ENCODE peak calls at places on chromosome 14, in eight cellular contexts. F is adrenal gland; A is cardiac muscle cell; X is CD8-positive, alpha-beta T cell; G is CD8-positive, alpha-beta memory T cell; M is tibial artery; H is fibroblast of lung; Q is CD4-positive, alpha-beta T cell. B is an unnamed sample.

GRCh38 chr14:31842905-31843304 is 234.2 kb upstream of the ARHGAP5 start:
- DNase-seq in A (peak; percentile 44), H (peak; percentile 25), G (no peak), F (no peak), Q (no peak), X (no peak), M (no peak), B (no peak)

GRCh38 chr14:102805941-102806340 is 28.7 kb downstream of the TRAF3 start:
- DNase-seq in A (no peak), F (no peak), G (no peak), M (peak; percentile 16), H (no peak), Q (no peak), X (no peak), B (no peak)

GRCh38 chr14:68309121-68309520 is 483.7 kb downstream of the ZFP36L1 start:
- DNase-seq in F (no peak), A (no peak), Q (no peak), H (peak; percentile 15), X (no peak), G (no peak), M (no peak), B (no peak)

GRCh38 chr14:67360469-67361206 is 510 bp downstream of the EIF2S1 start:
- DNase-seq in X (no peak), F (no peak), M (no peak), G (no peak), H (no peak), Q (no peak), A (no peak), B (no peak)

GRCh38 chr14:34997762-34998161 is 15.0 kb downstream of the SRP54 start:
- DNase-seq in H (peak; percentile 3), X (no peak), G (no peak), Q (no peak), A (peak; percentile 60), F (no peak), M (no peak), B (no peak)

GRCh38 chr14:63344336-63344735 is 25.6 kb upstream of the GPHB5 start:
- DNase-seq in A (peak; percentile 3), H (no peak), Q (no peak), F (no peak), G (no peak), X (no peak), M (no peak), B (no peak)

GRCh38 chr14:43356984-43357545 is 1150.0 kb downstream of the FSCB start:
- DNase-seq in Q (no peak), F (no peak), H (no peak), A (no peak), M (no peak), G (no peak), X (no peak), B (no peak)

GRCh38 chr14:102951799-102952198 is 29.3 kb downstream of the AMN start:
- DNase-seq in Q (no peak), G (no peak), M (no peak), F (no peak), X (no peak), A (peak; percentile 10), H (peak; percentile 73), B (no peak)

GRCh38 chr14:63551338-63551737 is 8.2 kb upstream of the PPP2R5E start:
- DNase-seq in H (peak; percentile 25), Q (no peak), A (peak; percentile 12), M (no peak), X (no peak), F (peak; percentile 6), G (no peak), B (no peak)

GRCh38 chr14:51095854-51096823 is 1.2 kb upstream of the TRIM9 start:
- DNase-seq in F (peak; percentile 71), X (peak; percentile 20), Q (no peak), H (peak; percentile 59), M (peak; percentile 67), A (peak; percentile 59), G (no peak), B (peak; percentile 78)

GRCh38 chr14:105340821-105341408 is 26.4 kb downstream of the PACS2 start:
- DNase-seq in X (no peak), Q (no peak), F (no peak), G (no peak), M (no peak), H (peak; percentile 45), A (no peak), B (no peak)

GRCh38 chr14:45199246-45199645 is 53.8 kb downstream of the MIS18BP1 start:
- DNase-seq in H (peak; percentile 92), M (no peak), F (no peak), G (no peak), A (peak; percentile 30), X (no peak), Q (no peak), B (no peak)

GRCh38 chr14:22900088-22900799 is 17.2 kb downstream of the REM2 start:
- DNase-seq in H (peak; percentile 66), A (peak; percentile 82), G (peak; percentile 57), X (peak; percentile 33), F (no peak), Q (peak; percentile 33), M (no peak), B (peak; percentile 31)

GRCh38 chr14:99721792-99722516 is 37.9 kb downstream of the CYP46A1 start:
- DNase-seq in F (no peak), G (no peak), A (no peak), M (no peak), Q (no peak), X (no peak), H (no peak), B (peak; percentile 59)

GRCh38 chr14:56580317-56580711 is 716 bp downstream of the TMEM260 start:
- DNase-seq in A (no peak), X (no peak), M (no peak), Q (no peak), G (no peak), H (no peak), F (no peak), B (no peak)

GRCh38 chr14:89267163-89267562 is 149.9 kb downstream of the FOXN3 start:
- DNase-seq in X (no peak), A (no peak), M (no peak), F (no peak), Q (no peak), H (no peak), G (no peak), B (no peak)

GRCh38 chr14:103078420-103078749 is 5.6 kb upstream of the LBHD2 start:
- DNase-seq in A (peak; percentile 83), H (peak; percentile 64), G (peak; percentile 74), X (peak; percentile 81), F (peak; percentile 92), M (peak; percentile 79), Q (peak; percentile 66), B (peak; percentile 85)

GRCh38 chr14:35332517-35333346 is 40.5 kb downstream of the PSMA6 start:
- DNase-seq in H (peak; percentile 13), A (no peak), G (peak; percentile 32), Q (peak; percentile 29), F (no peak), M (no peak), X (peak; percentile 43), B (no peak)

GRCh38 chr14:59454131-59454530 is 11.0 kb downstream of the GPR135 start:
- DNase-seq in A (peak; percentile 94), G (no peak), H (peak; percentile 98), F (peak; percentile 72), M (peak; percentile 49), Q (no peak), X (no peak), B (peak; percentile 52)

GRCh38 chr14:73465833-73466532 is 7.6 kb upstream of the NUMB start:
- DNase-seq in Q (no peak), H (no peak), F (no peak), X (no peak), A (no peak), M (no peak), G (no peak), B (no peak)
- H3K27ac ChIP-seq in Q (no peak overlapping the region), H (no peak overlapping the region), F (peak overlapping the region; percentile 17), X (no peak overlapping the region), A (no peak overlapping the region), M (no peak overlapping the region), G (no peak overlapping the region), B (no peak overlapping the region)

DNA sequence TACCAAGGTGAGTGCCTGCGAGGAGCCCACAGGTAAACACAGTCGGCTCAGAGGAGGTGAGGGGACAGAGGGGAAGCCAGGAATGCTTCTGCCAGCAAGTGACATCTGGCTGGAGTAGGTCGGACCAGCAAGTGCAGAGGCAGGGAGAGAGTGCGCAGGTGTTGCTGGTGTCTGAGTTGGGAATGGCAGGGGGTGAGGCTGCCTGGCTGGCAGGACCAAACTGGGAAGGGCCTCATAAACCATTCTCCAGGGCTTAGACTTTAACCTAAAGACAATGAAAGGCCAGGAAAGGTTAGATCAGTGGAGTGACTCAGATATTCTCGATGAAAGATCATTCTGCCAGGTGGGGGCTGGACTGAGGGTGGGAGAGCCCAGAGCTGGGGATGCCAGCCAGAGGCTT is 66.4 kb downstream of the ITPK1 start:
- DNase-seq in H (no peak), F (no peak), A (no peak), M (no peak), X (no peak), G (no peak), Q (no peak), B (no peak)
- H3K27me3 ChIP-seq in H (no peaks in the 10 kb centered on the region), F (no peaks in the 10 kb centered on the region), A (no peaks in the 10 kb centered on the region), M (no peaks in the 10 kb centered on the region), X (no peaks in the 10 kb centered on the region), G (no peaks in the 10 kb centered on the region), Q (no peaks in the 10 kb centered on the region), B (no peaks in the 10 kb centered on the region)

DNA sequence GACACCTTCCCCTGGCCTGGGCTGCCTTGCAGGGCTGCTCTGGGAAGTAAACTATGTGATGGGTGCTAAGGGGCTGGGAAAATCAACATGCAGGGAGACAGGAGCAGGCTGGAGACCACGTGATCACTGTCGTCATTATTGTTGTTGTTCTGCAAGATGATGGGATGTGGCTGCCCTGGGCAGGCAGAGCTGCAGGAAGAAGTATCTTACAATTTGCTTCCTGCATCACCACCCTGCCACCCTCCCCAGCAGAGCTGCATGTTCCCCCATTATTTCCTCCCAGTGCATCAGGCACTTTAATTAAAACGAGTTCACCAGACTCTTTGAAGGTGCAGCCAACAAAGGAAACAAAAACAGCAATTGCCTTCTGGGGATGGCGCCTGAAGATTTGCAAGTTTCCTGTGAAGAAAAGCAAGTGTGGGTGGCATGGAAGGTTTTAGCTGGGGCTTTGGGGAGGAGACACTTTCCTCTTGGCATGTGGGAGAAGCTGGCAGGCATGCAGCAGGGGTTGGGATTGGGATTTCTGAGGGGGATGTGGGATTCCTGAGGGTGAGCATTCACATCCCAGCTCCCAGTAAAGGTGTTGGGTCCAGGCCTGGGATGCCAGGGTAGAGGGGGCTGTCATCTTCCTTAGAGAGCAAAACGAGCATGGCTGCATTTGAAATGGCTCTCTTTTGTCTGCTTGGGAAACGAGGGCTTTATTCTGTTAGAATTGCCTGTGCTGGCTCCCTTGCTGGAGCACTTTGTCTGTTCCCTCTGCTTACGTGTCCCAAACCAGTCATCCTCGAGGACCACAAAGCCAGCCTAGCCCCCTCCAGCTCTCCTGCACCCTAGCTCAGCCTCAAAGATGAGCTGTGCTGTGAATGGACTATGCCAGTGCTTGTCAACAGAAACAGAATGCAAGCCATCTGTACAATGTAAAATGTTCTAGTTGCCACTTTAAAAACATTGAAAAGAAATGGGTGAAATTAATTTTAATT is 11.5 kb upstream of the C14orf132 start:
- DNase-seq in A (no peak), X (no peak), G (no peak), H (no peak), M (no peak), F (no peak), Q (no peak), B (no peak)
- H3K27ac ChIP-seq in A (no peak overlapping the region), X (no peak overlapping the region), G (no peak overlapping the region), H (no peak overlapping the region), M (no peak overlapping the region), F (no peak overlapping the region), Q (no peak overlapping the region), B (no peak overlapping the region)

DNA sequence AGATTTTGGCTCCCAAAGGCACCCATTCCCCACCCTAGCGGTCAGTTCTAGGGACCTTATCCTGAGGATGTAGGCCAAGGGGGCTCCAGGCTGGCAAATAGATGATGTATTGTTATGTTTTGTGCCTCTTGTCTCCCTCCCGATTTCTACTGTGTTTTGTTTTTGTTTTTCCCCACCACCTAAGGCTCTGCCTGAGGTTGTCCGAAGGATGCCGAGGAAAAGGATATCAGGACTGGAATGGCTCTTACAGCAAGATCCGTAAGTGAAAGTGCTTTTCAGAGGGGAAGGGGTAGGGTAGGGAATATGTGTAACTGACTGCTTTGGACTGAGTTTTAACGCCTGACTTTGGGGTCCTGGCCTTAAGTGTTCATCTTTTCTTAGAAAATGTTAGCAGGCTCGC is 6.6 kb downstream of the FOXG1 start:
- DNase-seq in M (no peak), G (no peak), F (no peak), H (no peak), Q (no peak), A (no peak), X (no peak), B (no peak)
- H3K27me3 ChIP-seq in M (peaks cover 81% of the 10 kb centered on the region), G (peaks cover 5% of the 10 kb centered on the region), F (peaks cover 77% of the 10 kb centered on the region), H (peaks cover 55% of the 10 kb centered on the region), Q (peaks cover 61% of the 10 kb centered on the region), A (peaks cover 100% of the 10 kb centered on the region), X (peaks cover 13% of the 10 kb centered on the region), B (no peaks in the 10 kb centered on the region)